ENCODE peak calls at places on chromosomes 6 and 20, in six cellular contexts. R is right atrium auricular region, A is WTC11, C is lower leg skin, J is SK-N-SH, U is BE2C. F is an unnamed sample.

GRCh38 chr20:5688431-5688972 is 61.7 kb upstream of the SHLD1 start:
- DNase-seq in R (no peak), A (no peak), C (no peak), J (no peak), U (peak), F (no peak)

GRCh38 chr6:158559895-158560786 is at the start of gene TMEM181:
- DNase-seq in R (peak), A (peak), C (peak), J (peak), U (peak), F (peak)

GRCh38 chr6:13528777-13529343 is 41.5 kb upstream of the GFOD1 start:
- DNase-seq in R (no peak), A (no peak), C (peak), J (no peak), U (no peak), F (no peak)

GRCh38 chr6:99347804-99348203 is 1.7 kb downstream of the FAXC start:
- DNase-seq in R (no peak), A (no peak), C (no peak), J (peak), U (no peak), F (no peak)

GRCh38 chr6:158000530-158001307 is 19.1 kb downstream of the SYNJ2 start:
- DNase-seq in R (no peak), A (no peak), C (no peak), J (no peak), U (no peak), F (no peak)

GRCh38 chr6:43076093-43076927 is at the start of gene PTK7:
- DNase-seq in R (no peak), A (peak), C (no peak), J (peak), U (peak), F (peak)

GRCh38 chr6:102764317-102764716 is 1370.8 kb downstream of the GRIK2 start:
- DNase-seq in R (no peak), A (no peak), C (no peak), J (no peak), U (no peak), F (no peak)

GRCh38 chr20:63268671-63269439 is 3.8 kb upstream of the ARFGAP1 start:
- DNase-seq in R (no peak), A (no peak), C (no peak), J (no peak), U (no peak), F (no peak)

GRCh38 chr20:35226775-35227681 is 538 bp downstream of the MMP24 start:
- DNase-seq in R (no peak), A (peak), C (no peak), J (peak), U (peak), F (peak)

GRCh38 chr20:8721098-8721497 is 347.8 kb upstream of the PLCB4 start:
- DNase-seq in R (peak), A (peak), C (no peak), J (peak), U (peak), F (no peak)

GRCh38 chr20:25088267-25088666 is 6.3 kb upstream of the VSX1 start:
- DNase-seq in R (no peak), A (no peak), C (no peak), J (no peak), U (no peak), F (no peak)

GRCh38 chr6:85945454-85946185 is 302.9 kb upstream of the SYNCRIP start:
- DNase-seq in R (no peak), A (no peak), C (no peak), J (no peak), U (no peak), F (no peak)

GRCh38 chr20:7879883-7880282 is 60.4 kb downstream of the HAO1 start:
- DNase-seq in R (no peak), A (no peak), C (no peak), J (no peak), U (no peak), F (no peak)

GRCh38 chr20:62739067-62739466 is 30.4 kb downstream of the NTSR1 start:
- DNase-seq in R (no peak), A (peak), C (peak), J (no peak), U (no peak), F (no peak)

GRCh38 chr6:98831057-98832031 is 3.0 kb upstream of the POU3F2 start:
- DNase-seq in R (no peak), A (peak), C (no peak), J (peak), U (no peak), F (no peak)

GRCh38 chr6:53095716-53096115 is 30.5 kb downstream of the FBXO9 start:
- DNase-seq in R (no peak), A (no peak), C (no peak), J (no peak), U (no peak), F (no peak)

GRCh38 chr6:11460837-11461661 is 76.5 kb upstream of the TMEM170B start:
- DNase-seq in R (no peak), A (no peak), C (no peak), J (no peak), U (no peak), F (no peak)

GRCh38 chr6:160036790-160037206 is 67.9 kb downstream of the IGF2R start:
- DNase-seq in R (no peak), A (no peak), C (no peak), J (no peak), U (no peak), F (no peak)

GRCh38 chr6:147879031-147879430 is 370.5 kb downstream of the SAMD5 start:
- DNase-seq in R (no peak), A (no peak), C (no peak), J (no peak), U (no peak), F (no peak)

GRCh38 chr20:44910690-44911262 is 916 bp downstream of the PABPC1L start:
- DNase-seq in R (no peak), A (peak), C (peak), J (no peak), U (no peak), F (no peak)

GRCh38 chr20:45011108-45011526 is 44.8 kb downstream of the STK4 start:
- DNase-seq in R (no peak), A (peak), C (no peak), J (peak), U (peak), F (no peak)

GRCh38 chr6:109002100-109002697 is 92.4 kb downstream of the SESN1 start:
- DNase-seq in R (no peak), A (no peak), C (no peak), J (no peak), U (no peak), F (no peak)
- TF ChIP-seq CTCF in R (no peak), A (no peak), C (no peak), J (no peak), U (no peak), F (no peak)

GRCh38 chr20:49356676-49357075 is 78.8 kb upstream of the ZNFX1 start:
- DNase-seq in R (no peak), A (no peak), C (no peak), J (no peak), U (no peak), F (no peak)
- TF ChIP-seq CTCF in R (no peak), A (no peak), C (no peak), J (no peak), U (no peak), F (no peak)

DNA sequence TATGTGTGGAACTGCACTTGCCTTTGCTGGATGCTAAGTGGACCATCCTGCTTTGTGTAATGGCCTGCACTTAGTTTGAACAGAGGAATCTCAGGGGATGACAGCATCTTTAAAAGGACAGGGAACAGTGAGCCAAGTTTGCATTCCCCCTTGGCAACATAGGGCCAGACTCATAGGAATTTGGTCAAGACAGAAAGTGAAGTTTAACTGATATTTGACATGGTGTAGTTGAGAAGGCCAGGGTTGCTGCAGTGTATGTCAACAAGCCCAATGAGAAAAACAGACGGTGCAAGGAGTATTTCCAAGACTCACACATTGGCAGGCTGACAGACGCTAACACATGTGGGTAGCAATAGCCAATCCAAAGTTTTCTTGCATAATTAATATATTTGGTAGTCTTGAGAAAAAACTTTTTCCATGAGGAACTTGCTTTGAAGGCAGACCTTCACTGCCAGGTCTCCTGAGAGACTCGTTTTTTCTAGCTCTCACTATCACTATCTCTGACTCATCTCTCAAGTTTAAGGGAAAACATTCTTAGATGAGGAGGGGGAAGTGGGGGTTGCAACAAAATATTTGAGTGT is 213.8 kb downstream of the IBTK start:
- DNase-seq in R (peak), A (no peak), C (no peak), J (no peak), U (no peak), F (no peak)
- TF ChIP-seq CTCF in R (no peak), A (no peak), C (no peak), J (no peak), U (no peak), F (no peak)

DNA sequence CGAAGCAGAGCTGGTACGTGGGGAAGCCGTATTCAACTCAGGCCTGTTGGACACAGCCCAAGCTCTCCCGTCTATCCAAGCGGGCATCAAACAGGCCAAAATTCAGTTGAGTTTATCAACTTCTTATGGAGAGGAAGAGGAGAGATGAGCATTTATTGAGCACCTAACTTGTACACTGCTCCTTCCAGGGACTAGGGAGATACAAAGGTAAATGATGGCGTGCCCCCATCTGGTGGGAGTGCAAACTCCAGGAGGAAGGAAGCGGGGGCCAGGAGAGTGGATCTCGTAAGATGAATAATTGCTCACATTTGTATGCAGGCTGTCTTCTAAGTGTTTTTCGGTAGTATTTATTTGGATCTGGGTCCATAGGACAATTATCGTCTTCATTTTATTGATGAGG is 146.6 kb downstream of the SOBP start:
- DNase-seq in R (no peak), A (peak), C (no peak), J (no peak), U (no peak), F (no peak)
- TF ChIP-seq CTCF in R (no peak), A (no peak), C (no peak), J (no peak), U (peak), F (no peak)